ENCODE peak calls at places on chromosomes 3 and 15, in four cellular contexts. O is fibroblast of mammary gland, E is HCT116, Z is fibroblast of lung. M is an unnamed sample.
A peak's percentile ranks its signal among the peaks of the same experiment; 100 is the strongest.

GRCh38 chr15:99002226-99002625 is 5.4 kb downstream of the PGPEP1L start:
- DNase-seq in O (no peak), E (no peak), Z (no peak), M (no peak)

GRCh38 chr3:157606392-157607197 is 103.4 kb upstream of the VEPH1 start:
- DNase-seq in O (peak; percentile 74), E (peak; percentile 54), Z (peak; percentile 68), M (peak; percentile 38)

GRCh38 chr3:38126121-38126892 is 10.6 kb downstream of the ACAA1 start:
- DNase-seq in O (no peak), E (no peak), Z (no peak), M (no peak)

GRCh38 chr3:43866529-43867353 is 176.0 kb downstream of the ABHD5 start:
- DNase-seq in O (peak; percentile 98), E (no peak), Z (peak; percentile 48), M (no peak)

GRCh38 chr3:184154909-184155643 is at the start of gene DVL3:
- DNase-seq in O (peak; percentile 55), E (no peak), Z (peak; percentile 71), M (no peak)

GRCh38 chr3:148943531-148944200 is 47.7 kb upstream of the GYG1 start:
- DNase-seq in O (peak; percentile 96), E (peak; percentile 66), Z (peak; percentile 91), M (peak; percentile 89)

GRCh38 chr3:145776782-145777408 is 384.1 kb downstream of the PLOD2 start:
- DNase-seq in O (peak; percentile 82), E (peak; percentile 39), Z (peak; percentile 84), M (peak; percentile 58)

GRCh38 chr3:170357920-170358854 is 672 bp downstream of the SKIL start:
- DNase-seq in O (peak; percentile 43), E (no peak), Z (peak; percentile 52), M (peak; percentile 43)

GRCh38 chr3:186315581-186316354 is 46.3 kb downstream of the DGKG start:
- DNase-seq in O (peak; percentile 70), E (no peak), Z (no peak), M (no peak)

GRCh38 chr15:57565326-57565725 is 26.4 kb upstream of the MYZAP start:
- DNase-seq in O (no peak), E (no peak), Z (no peak), M (no peak)

GRCh38 chr3:42705039-42705767 is 2.6 kb upstream of the HHATL start:
- DNase-seq in O (no peak), E (no peak), Z (no peak), M (no peak)

GRCh38 chr15:77642793-77643430 is 10.2 kb upstream of the LINGO1 start:
- DNase-seq in O (no peak), E (no peak), Z (no peak), M (no peak)

GRCh38 chr3:32817195-32817560 is 619 bp upstream of the TRIM71 start:
- DNase-seq in O (no peak), E (no peak), Z (no peak), M (no peak)

GRCh38 chr3:149330609-149331008 is 2.8 kb downstream of the TM4SF18 start:
- DNase-seq in O (peak; percentile 45), E (no peak), Z (no peak), M (no peak)

GRCh38 chr3:104629038-104629437 is 737.7 kb upstream of the ALCAM start:
- DNase-seq in O (peak; percentile 86), E (peak; percentile 23), Z (peak; percentile 79), M (no peak)

GRCh38 chr3:184180165-184180564 is 5.5 kb downstream of the AP2M1 start:
- DNase-seq in O (peak; percentile 72), E (no peak), Z (peak; percentile 43), M (no peak)

GRCh38 chr3:194327030-194327413 is 24.1 kb downstream of the CPN2 start:
- DNase-seq in O (peak; percentile 40), E (peak; percentile 51), Z (peak; percentile 63), M (no peak)

GRCh38 chr3:101155828-101156227 is 162.6 kb upstream of the ABI3BP start:
- DNase-seq in O (no peak), E (no peak), Z (peak; percentile 13), M (no peak)

GRCh38 chr3:179772297-179772696 is 119.5 kb downstream of the USP13 start:
- DNase-seq in O (no peak), E (no peak), Z (no peak), M (no peak)

GRCh38 chr3:39469258-39469657 is 1.8 kb downstream of the MOBP start:
- DNase-seq in O (no peak), E (no peak), Z (no peak), M (no peak)

GRCh38 chr3:22685598-22685997 is 517.5 kb upstream of the UBE2E2 start:
- DNase-seq in O (peak; percentile 12), E (no peak), Z (peak; percentile 18), M (no peak)

GRCh38 chr3:13132281-13132680 is 59.1 kb upstream of the IQSEC1 start:
- DNase-seq in O (no peak), E (no peak), Z (no peak), M (no peak)

GRCh38 chr3:53800041-53800440 is 46.2 kb downstream of the CHDH start:
- DNase-seq in O (no peak), E (no peak), Z (no peak), M (no peak)

GRCh38 chr3:129888739-129889138 is 4.8 kb downstream of the TMCC1 start:
- DNase-seq in O (peak; percentile 93), E (peak; percentile 44), Z (peak; percentile 89), M (peak; percentile 58)

GRCh38 chr15:55196011-55196410 is 730 bp downstream of the RSL24D1 start:
- DNase-seq in O (no peak), E (no peak), Z (peak; percentile 14), M (no peak)

GRCh38 chr3:158097571-158098553 is 8.4 kb downstream of the SHOX2 start:
- DNase-seq in O (no peak), E (no peak), Z (no peak), M (no peak)

GRCh38 chr3:152173627-152174026 is 95.1 kb upstream of the MBNL1 start:
- DNase-seq in O (peak; percentile 11), E (no peak), Z (no peak), M (no peak)

GRCh38 chr3:43871627-43872245 is 181.0 kb downstream of the ABHD5 start:
- DNase-seq in O (peak; percentile 25), E (no peak), Z (no peak), M (no peak)

GRCh38 chr3:125310623-125311076 is 64.5 kb downstream of the ZNF148 start:
- DNase-seq in O (no peak), E (no peak), Z (no peak), M (no peak)

GRCh38 chr3:99544819-99545281 is 93.5 kb upstream of the COL8A1 start:
- DNase-seq in O (peak; percentile 52), E (no peak), Z (peak; percentile 32), M (no peak)

GRCh38 chr3:63387568-63387967 is 109.5 kb downstream of the SYNPR start:
- DNase-seq in O (peak; percentile 61), E (no peak), Z (peak; percentile 7), M (no peak)

DNA sequence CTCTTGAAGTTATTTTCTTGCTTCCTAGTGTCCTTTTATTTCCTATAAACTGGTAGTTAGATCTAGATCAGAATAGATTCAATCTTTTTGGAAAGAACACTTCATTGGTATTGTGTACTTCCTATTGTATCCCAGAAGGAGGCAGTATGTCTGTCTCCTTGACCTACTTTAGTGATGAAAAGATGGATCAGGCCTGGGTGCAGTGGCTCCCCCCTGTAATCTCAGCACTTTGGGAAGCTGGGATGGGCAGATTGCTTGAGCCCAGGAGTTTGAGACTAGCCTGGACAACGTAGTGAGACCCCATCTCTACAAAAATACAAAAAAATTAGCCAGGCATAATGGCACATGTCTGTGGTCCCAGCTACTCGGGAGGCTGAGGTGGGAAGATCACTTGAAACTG is 12.0 kb downstream of the BSN start:
- DNase-seq in O (peak; percentile 8), E (peak; percentile 16), Z (no peak), M (no peak)
- TF ChIP-seq CTCF in O (peak; percentile 36), E (peak; percentile 55), Z (no peak), M (peak; percentile 16)

GRCh38 chr3:161268601-161269000 is 47.5 kb downstream of the NMD3 start:
- DNase-seq in O (no peak), E (no peak), Z (no peak), M (no peak)
- TF ChIP-seq CTCF in O (no peak), E (no peak), Z (no peak), M (no peak)

DNA sequence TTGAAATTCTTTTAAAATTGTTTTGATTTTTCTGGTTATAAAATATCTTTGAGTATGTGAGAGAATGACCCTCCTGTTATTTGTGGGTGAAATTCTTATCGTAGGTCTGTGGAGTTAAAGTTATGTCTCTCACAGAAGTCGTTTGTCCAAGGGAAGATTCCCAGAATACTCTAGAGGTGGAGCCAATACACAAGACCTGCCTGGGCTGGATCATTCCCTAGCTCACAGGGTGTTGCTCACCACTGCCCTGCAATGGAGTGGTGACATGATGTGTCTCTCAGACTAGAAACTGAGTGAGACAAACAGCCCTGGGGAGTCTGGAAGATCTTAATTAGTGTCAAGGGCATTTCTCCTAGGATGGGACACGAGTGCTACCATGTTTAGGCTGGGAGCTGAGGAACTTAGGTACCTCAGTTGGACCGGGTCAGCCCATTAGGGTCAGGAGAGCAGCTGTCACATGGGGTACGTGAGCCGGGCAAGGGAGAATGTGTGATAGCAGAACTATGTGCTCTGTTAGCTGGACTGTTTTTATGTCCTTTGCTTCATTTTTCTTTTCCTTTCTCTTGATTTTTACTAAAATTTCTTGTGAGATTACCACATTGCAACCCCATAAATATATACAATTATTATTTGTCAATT is 53.6 kb upstream of the MYO5C start:
- DNase-seq in O (no peak), E (no peak), Z (no peak), M (no peak)
- TF ChIP-seq CTCF in O (no peak), E (no peak), Z (no peak), M (no peak)

DNA sequence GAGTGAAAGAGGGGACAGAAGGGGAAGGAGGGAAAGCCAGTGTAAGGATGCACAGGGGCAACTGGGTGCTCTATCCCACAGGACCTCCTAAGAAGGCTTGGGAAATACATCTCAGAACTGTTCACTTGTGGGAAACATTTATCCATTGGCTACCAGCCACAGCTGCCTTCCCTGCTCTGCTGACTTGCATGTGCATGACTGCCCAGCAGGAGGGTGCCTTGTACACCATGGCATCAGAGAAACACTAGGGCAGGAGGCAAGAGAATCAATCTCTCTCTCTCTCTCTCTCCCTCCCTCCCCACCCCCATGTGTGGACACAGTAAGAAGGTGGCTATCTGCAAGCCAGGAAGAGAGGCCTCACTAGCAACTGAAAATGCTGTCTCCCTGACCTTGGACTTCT is 62.9 kb upstream of the ZBTB38 start:
- DNase-seq in O (peak; percentile 68), E (no peak), Z (peak; percentile 71), M (peak; percentile 27)
- TF ChIP-seq CTCF in O (peak; percentile 29), E (peak; percentile 8), Z (peak; percentile 34), M (peak; percentile 23)

GRCh38 chr15:89353991-89354390 is 19.4 kb upstream of the POLG start:
- DNase-seq in O (no peak), E (no peak), Z (no peak), M (no peak)

GRCh38 chr15:89358755-89359439 is 24.3 kb upstream of the POLG start:
- DNase-seq in O (peak; percentile 60), E (peak; percentile 59), Z (peak; percentile 73), M (peak; percentile 23)

GRCh38 chr15:89359471-89360293 is 25.1 kb upstream of the POLG start:
- DNase-seq in O (no peak), E (no peak), Z (no peak), M (no peak)

GRCh38 chr15:89358435-89358754 is 23.8 kb upstream of the POLG start:
- DNase-seq in O (no peak), E (no peak), Z (no peak), M (no peak)

GRCh38 chr15:89356634-89357298 is 22.1 kb upstream of the POLG start:
- DNase-seq in O (no peak), E (no peak), Z (no peak), M (no peak)
- TF ChIP-seq CTCF in O (peak; percentile 38), E (peak; percentile 65), Z (no peak), M (peak; percentile 44)

GRCh38 chr15:69921626-69922624 is 175.8 kb downstream of the TLE3 start:
- DNase-seq in O (no peak), E (no peak), Z (no peak), M (no peak)
- TF ChIP-seq CTCF in O (no peak), E (no peak), Z (no peak), M (no peak)

M was measured in AG09319.